ENCODE peak calls at places on chromosomes 11 and 22, in nine cellular contexts. One of them, this sample, is unnamed.

GRCh38 chr11:1760351-1761109 is 3.2 kb downstream of the CTSD start:
- DNase-seq in endodermal cell: no peak
- DNase-seq in right lobe of liver: peak; percentile 90
- DNase-seq in iPS DF 6.9: no peak
- DNase-seq in pancreas: peak; percentile 70
- DNase-seq in uterus: peak; percentile 60
- DNase-seq in cardiac muscle cell: peak; percentile 25
- DNase-seq in suprapubic skin: peak; percentile 88
- DNase-seq in AG04450: no peak
- DNase-seq in this sample: peak; percentile 52

GRCh38 chr11:55942785-55943392 is 6.7 kb upstream of the OR5I1 start:
- DNase-seq in endodermal cell: no peak
- DNase-seq in right lobe of liver: no peak
- DNase-seq in iPS DF 6.9: no peak
- DNase-seq in pancreas: no peak
- DNase-seq in uterus: no peak
- DNase-seq in cardiac muscle cell: peak; percentile 64
- DNase-seq in suprapubic skin: no peak
- DNase-seq in AG04450: no peak
- DNase-seq in this sample: peak; percentile 4

GRCh38 chr11:94602430-94603372 is 35.5 kb downstream of the PIWIL4 start:
- DNase-seq in endodermal cell: no peak
- DNase-seq in right lobe of liver: no peak
- DNase-seq in iPS DF 6.9: no peak
- DNase-seq in pancreas: peak; percentile 76
- DNase-seq in uterus: peak; percentile 35
- DNase-seq in cardiac muscle cell: peak; percentile 78
- DNase-seq in suprapubic skin: peak; percentile 63
- DNase-seq in AG04450: peak; percentile 81
- DNase-seq in this sample: no peak

GRCh38 chr11:126497581-126498109 is 142.2 kb downstream of the ST3GAL4 start:
- DNase-seq in endodermal cell: peak; percentile 48
- DNase-seq in right lobe of liver: no peak
- DNase-seq in iPS DF 6.9: no peak
- DNase-seq in pancreas: no peak
- DNase-seq in uterus: no peak
- DNase-seq in cardiac muscle cell: no peak
- DNase-seq in suprapubic skin: no peak
- DNase-seq in AG04450: no peak
- DNase-seq in this sample: no peak

GRCh38 chr11:119619665-119620064 is 109.3 kb downstream of the NECTIN1 start:
- DNase-seq in endodermal cell: no peak
- DNase-seq in right lobe of liver: no peak
- DNase-seq in iPS DF 6.9: no peak
- DNase-seq in pancreas: no peak
- DNase-seq in uterus: no peak
- DNase-seq in cardiac muscle cell: no peak
- DNase-seq in suprapubic skin: no peak
- DNase-seq in AG04450: no peak
- DNase-seq in this sample: peak; percentile 28

GRCh38 chr22:37082251-37082650 is 27.3 kb downstream of the TMPRSS6 start:
- DNase-seq in endodermal cell: no peak
- DNase-seq in right lobe of liver: no peak
- DNase-seq in iPS DF 6.9: no peak
- DNase-seq in pancreas: no peak
- DNase-seq in uterus: no peak
- DNase-seq in cardiac muscle cell: no peak
- DNase-seq in suprapubic skin: no peak
- DNase-seq in AG04450: no peak
- DNase-seq in this sample: no peak

GRCh38 chr11:12235945-12236743 is 125.8 kb downstream of the MICAL2 start:
- DNase-seq in endodermal cell: no peak
- DNase-seq in right lobe of liver: no peak
- DNase-seq in iPS DF 6.9: peak; percentile 25
- DNase-seq in pancreas: no peak
- DNase-seq in uterus: no peak
- DNase-seq in cardiac muscle cell: peak; percentile 60
- DNase-seq in suprapubic skin: no peak
- DNase-seq in AG04450: peak; percentile 43
- DNase-seq in this sample: peak; percentile 67

GRCh38 chr11:35484435-35484834 is 41.0 kb downstream of the PAMR1 start:
- DNase-seq in endodermal cell: no peak
- DNase-seq in right lobe of liver: no peak
- DNase-seq in iPS DF 6.9: no peak
- DNase-seq in pancreas: no peak
- DNase-seq in uterus: no peak
- DNase-seq in cardiac muscle cell: no peak
- DNase-seq in suprapubic skin: no peak
- DNase-seq in AG04450: no peak
- DNase-seq in this sample: no peak

GRCh38 chr11:13335319-13335718 is 57.7 kb downstream of the BMAL1 start:
- DNase-seq in endodermal cell: peak; percentile 93
- DNase-seq in right lobe of liver: no peak
- DNase-seq in iPS DF 6.9: peak; percentile 43
- DNase-seq in pancreas: peak; percentile 72
- DNase-seq in uterus: peak; percentile 59
- DNase-seq in cardiac muscle cell: peak; percentile 64
- DNase-seq in suprapubic skin: no peak
- DNase-seq in AG04450: no peak
- DNase-seq in this sample: peak; percentile 81

GRCh38 chr11:119489087-119489486 is 66.1 kb upstream of the THY1 start:
- DNase-seq in endodermal cell: peak; percentile 22
- DNase-seq in right lobe of liver: no peak
- DNase-seq in iPS DF 6.9: no peak
- DNase-seq in pancreas: peak; percentile 14
- DNase-seq in uterus: no peak
- DNase-seq in cardiac muscle cell: no peak
- DNase-seq in suprapubic skin: peak; percentile 26
- DNase-seq in AG04450: no peak
- DNase-seq in this sample: no peak

GRCh38 chr11:64718084-64718779 is 4.8 kb downstream of the NRXN2 start:
- DNase-seq in endodermal cell: no peak
- DNase-seq in right lobe of liver: no peak
- DNase-seq in iPS DF 6.9: no peak
- DNase-seq in pancreas: peak; percentile 45
- DNase-seq in uterus: no peak
- DNase-seq in cardiac muscle cell: no peak
- DNase-seq in suprapubic skin: no peak
- DNase-seq in AG04450: no peak
- DNase-seq in this sample: peak; percentile 31

GRCh38 chr22:47773635-47774034 is 1011.2 kb downstream of the TBC1D22A start:
- DNase-seq in endodermal cell: no peak
- DNase-seq in right lobe of liver: no peak
- DNase-seq in iPS DF 6.9: no peak
- DNase-seq in pancreas: no peak
- DNase-seq in uterus: no peak
- DNase-seq in cardiac muscle cell: no peak
- DNase-seq in suprapubic skin: no peak
- DNase-seq in AG04450: no peak
- DNase-seq in this sample: no peak

GRCh38 chr22:46649176-46650077 is 29.2 kb downstream of the GRAMD4 start:
- DNase-seq in endodermal cell: no peak
- DNase-seq in right lobe of liver: no peak
- DNase-seq in iPS DF 6.9: no peak
- DNase-seq in pancreas: no peak
- DNase-seq in uterus: no peak
- DNase-seq in cardiac muscle cell: peak; percentile 30
- DNase-seq in suprapubic skin: no peak
- DNase-seq in AG04450: peak; percentile 50
- DNase-seq in this sample: no peak

GRCh38 chr11:78647986-78648875 is 73.6 kb upstream of the NARS2 start:
- DNase-seq in endodermal cell: peak; percentile 41
- DNase-seq in right lobe of liver: no peak
- DNase-seq in iPS DF 6.9: no peak
- DNase-seq in pancreas: no peak
- DNase-seq in uterus: no peak
- DNase-seq in cardiac muscle cell: no peak
- DNase-seq in suprapubic skin: no peak
- DNase-seq in AG04450: no peak
- DNase-seq in this sample: peak; percentile 1

GRCh38 chr11:1779806-1780699 is 16.3 kb upstream of the CTSD start:
- DNase-seq in endodermal cell: no peak
- DNase-seq in right lobe of liver: no peak
- DNase-seq in iPS DF 6.9: no peak
- DNase-seq in pancreas: peak; percentile 47
- DNase-seq in uterus: no peak
- DNase-seq in cardiac muscle cell: no peak
- DNase-seq in suprapubic skin: no peak
- DNase-seq in AG04450: no peak
- DNase-seq in this sample: peak; percentile 34

GRCh38 chr11:126257764-126258163 is 10.9 kb downstream of the SRPRA start:
- DNase-seq in endodermal cell: no peak
- DNase-seq in right lobe of liver: no peak
- DNase-seq in iPS DF 6.9: no peak
- DNase-seq in pancreas: no peak
- DNase-seq in uterus: no peak
- DNase-seq in cardiac muscle cell: no peak
- DNase-seq in suprapubic skin: no peak
- DNase-seq in AG04450: peak; percentile 32
- DNase-seq in this sample: no peak

GRCh38 chr11:69814411-69814810 is 4.8 kb downstream of the FGF3 start:
- DNase-seq in endodermal cell: no peak
- DNase-seq in right lobe of liver: no peak
- DNase-seq in iPS DF 6.9: no peak
- DNase-seq in pancreas: no peak
- DNase-seq in uterus: no peak
- DNase-seq in cardiac muscle cell: no peak
- DNase-seq in suprapubic skin: no peak
- DNase-seq in AG04450: no peak
- DNase-seq in this sample: no peak
- H3K27me3 ChIP-seq in endodermal cell: peaks cover 62% of the 10 kb centered on the region
- H3K27me3 ChIP-seq in right lobe of liver: peaks cover 31% of the 10 kb centered on the region
- H3K27me3 ChIP-seq in iPS DF 6.9: peaks cover 38% of the 10 kb centered on the region
- H3K27me3 ChIP-seq in pancreas: no peaks in the 10 kb centered on the region
- H3K27me3 ChIP-seq in uterus: peaks cover 4% of the 10 kb centered on the region
- H3K27me3 ChIP-seq in cardiac muscle cell: peaks cover 53% of the 10 kb centered on the region
- H3K27me3 ChIP-seq in suprapubic skin: peaks cover 90% of the 10 kb centered on the region
- H3K27me3 ChIP-seq in AG04450: peaks cover 36% of the 10 kb centered on the region
- H3K27me3 ChIP-seq in this sample: peaks cover 47% of the 10 kb centered on the region

GRCh38 chr22:24120029-24120428 is 61.3 kb upstream of the SUSD2 start:
- DNase-seq in endodermal cell: no peak
- DNase-seq in right lobe of liver: no peak
- DNase-seq in iPS DF 6.9: no peak
- DNase-seq in pancreas: no peak
- DNase-seq in uterus: no peak
- DNase-seq in cardiac muscle cell: peak; percentile 32
- DNase-seq in suprapubic skin: no peak
- DNase-seq in AG04450: no peak
- DNase-seq in this sample: no peak
- H3K4me3 ChIP-seq in endodermal cell: no peak overlapping the region
- H3K4me3 ChIP-seq in right lobe of liver: no peak overlapping the region
- H3K4me3 ChIP-seq in iPS DF 6.9: no peak overlapping the region
- H3K4me3 ChIP-seq in pancreas: no peak overlapping the region
- H3K4me3 ChIP-seq in uterus: no peak overlapping the region
- H3K4me3 ChIP-seq in cardiac muscle cell: no peak overlapping the region
- H3K4me3 ChIP-seq in suprapubic skin: no peak overlapping the region
- H3K4me3 ChIP-seq in AG04450: no peak overlapping the region
- H3K4me3 ChIP-seq in this sample: no peak overlapping the region

GRCh38 chr11:20161230-20161918 is 1.1 kb upstream of the DBX1 start:
- DNase-seq in endodermal cell: peak; percentile 82
- DNase-seq in right lobe of liver: no peak
- DNase-seq in iPS DF 6.9: no peak
- DNase-seq in pancreas: no peak
- DNase-seq in uterus: no peak
- DNase-seq in cardiac muscle cell: peak; percentile 64
- DNase-seq in suprapubic skin: no peak
- DNase-seq in AG04450: no peak
- DNase-seq in this sample: peak; percentile 70
- H3K27me3 ChIP-seq in endodermal cell: peaks cover 100% of the 10 kb centered on the region
- H3K27me3 ChIP-seq in right lobe of liver: peaks cover 76% of the 10 kb centered on the region
- H3K27me3 ChIP-seq in iPS DF 6.9: peaks cover 86% of the 10 kb centered on the region
- H3K27me3 ChIP-seq in pancreas: peaks cover 25% of the 10 kb centered on the region
- H3K27me3 ChIP-seq in uterus: peaks cover 83% of the 10 kb centered on the region
- H3K27me3 ChIP-seq in cardiac muscle cell: peaks cover 100% of the 10 kb centered on the region
- H3K27me3 ChIP-seq in suprapubic skin: peaks cover 100% of the 10 kb centered on the region
- H3K27me3 ChIP-seq in AG04450: peaks cover 93% of the 10 kb centered on the region
- H3K27me3 ChIP-seq in this sample: peaks cover 98% of the 10 kb centered on the region

GRCh38 chr11:128686745-128687177 is 7.1 kb upstream of the FLI1 start:
- DNase-seq in endodermal cell: peak; percentile 80
- DNase-seq in right lobe of liver: peak; percentile 60
- DNase-seq in iPS DF 6.9: no peak
- DNase-seq in pancreas: peak; percentile 69
- DNase-seq in uterus: no peak
- DNase-seq in cardiac muscle cell: peak; percentile 54
- DNase-seq in suprapubic skin: no peak
- DNase-seq in AG04450: no peak
- DNase-seq in this sample: peak; percentile 78
- H3K4me3 ChIP-seq in endodermal cell: peak overlapping the region; percentile 65
- H3K4me3 ChIP-seq in right lobe of liver: peak overlapping the region; percentile 12
- H3K4me3 ChIP-seq in iPS DF 6.9: peak overlapping the region; percentile 23
- H3K4me3 ChIP-seq in pancreas: no peak overlapping the region
- H3K4me3 ChIP-seq in uterus: no peak overlapping the region
- H3K4me3 ChIP-seq in cardiac muscle cell: peak overlapping the region; percentile 25
- H3K4me3 ChIP-seq in suprapubic skin: peak overlapping the region; percentile 43
- H3K4me3 ChIP-seq in AG04450: peak overlapping the region; percentile 53
- H3K4me3 ChIP-seq in this sample: peak overlapping the region; percentile 43

This sample was measured in H7.